ENCODE peak calls at places on chromosome 20, in seven cellular contexts. O is CD4-positive, alpha-beta T cell; C is HFF-Myc; L is B cell; H is WTC11; N is CD8-positive, alpha-beta T cell; Z is left ventricle myocardium inferior. X is an unnamed sample.

GRCh38 chr20:54470697-54471096 is 4.7 kb upstream of the DOK5 start:
- DNase-seq in O (no peak), C (no peak), L (no peak), H (no peak), N (no peak), Z (no peak), X (no peak)

GRCh38 chr20:17808782-17809181 is 109.0 kb downstream of the BANF2 start:
- DNase-seq in O (no peak), C (no peak), L (no peak), H (no peak), N (no peak), Z (no peak), X (no peak)

GRCh38 chr20:3312940-3313656 is 74.1 kb upstream of the SLC4A11 start:
- DNase-seq in O (no peak), C (no peak), L (no peak), H (no peak), N (no peak), Z (no peak), X (no peak)

GRCh38 chr20:13356591-13356990 is 135.5 kb downstream of the ISM1 start:
- DNase-seq in O (no peak), C (no peak), L (no peak), H (no peak), N (no peak), Z (no peak), X (no peak)

GRCh38 chr20:15619341-15619740 is 953.9 kb downstream of the KIF16B start:
- DNase-seq in O (no peak), C (no peak), L (no peak), H (no peak), N (no peak), Z (no peak), X (no peak)

GRCh38 chr20:64083380-64084208 is 604 bp downstream of the LKAAEAR1 start:
- DNase-seq in O (peak), C (no peak), L (peak), H (peak), N (no peak), Z (peak), X (no peak)

GRCh38 chr20:43800186-43800585 is 73.4 kb upstream of the GTSF1L start:
- DNase-seq in O (no peak), C (no peak), L (no peak), H (no peak), N (no peak), Z (no peak), X (no peak)

GRCh38 chr20:49969946-49970345 is 12.8 kb upstream of the SNAI1 start:
- DNase-seq in O (no peak), C (no peak), L (no peak), H (no peak), N (no peak), Z (no peak), X (no peak)

GRCh38 chr20:50379049-50379990 is 130.9 kb upstream of the PTPN1 start:
- DNase-seq in O (no peak), C (peak), L (no peak), H (no peak), N (no peak), Z (peak), X (peak)

GRCh38 chr20:62149532-62150235 is 6.1 kb downstream of the SS18L1 start:
- DNase-seq in O (no peak), C (no peak), L (no peak), H (no peak), N (no peak), Z (no peak), X (no peak)

GRCh38 chr20:9966966-9967365 is 67.8 kb upstream of the ANKEF1 start:
- DNase-seq in O (no peak), C (no peak), L (no peak), H (no peak), N (no peak), Z (no peak), X (no peak)

GRCh38 chr20:10877345-10877744 is 203.5 kb upstream of the JAG1 start:
- DNase-seq in O (no peak), C (peak), L (no peak), H (no peak), N (no peak), Z (peak), X (no peak)

GRCh38 chr20:36091561-36092423 is 62.7 kb upstream of the EPB41L1 start:
- DNase-seq in O (no peak), C (no peak), L (no peak), H (peak), N (no peak), Z (no peak), X (no peak)

GRCh38 chr20:11692567-11692966 is 225.1 kb upstream of the BTBD3 start:
- DNase-seq in O (no peak), C (no peak), L (no peak), H (no peak), N (no peak), Z (no peak), X (no peak)

GRCh38 chr20:41334452-41335421 is 5.9 kb upstream of the LPIN3 start:
- DNase-seq in O (no peak), C (no peak), L (no peak), H (no peak), N (no peak), Z (no peak), X (no peak)

GRCh38 chr20:24778585-24779031 is 170.5 kb upstream of the CST7 start:
- DNase-seq in O (no peak), C (no peak), L (no peak), H (no peak), N (no peak), Z (no peak), X (peak)

GRCh38 chr20:12984069-12984765 is 24.6 kb upstream of the SPTLC3 start:
- DNase-seq in O (no peak), C (no peak), L (no peak), H (no peak), N (no peak), Z (no peak), X (no peak)

GRCh38 chr20:49979030-49979832 is 3.5 kb upstream of the SNAI1 start:
- DNase-seq in O (peak), C (no peak), L (peak), H (peak), N (peak), Z (no peak), X (no peak)

GRCh38 chr20:39800111-39800510 is 838.0 kb downstream of the DHX35 start:
- DNase-seq in O (no peak), C (no peak), L (no peak), H (no peak), N (no peak), Z (no peak), X (no peak)

GRCh38 chr20:60078351-60079250 is 120.4 kb downstream of the CDH26 start:
- DNase-seq in O (no peak), C (no peak), L (no peak), H (no peak), N (no peak), Z (no peak), X (no peak)

GRCh38 chr20:49775229-49775693 is 37.4 kb upstream of the SLC9A8 start:
- DNase-seq in O (no peak), C (peak), L (no peak), H (peak), N (no peak), Z (no peak), X (peak)

GRCh38 chr20:24754691-24755090 is 194.4 kb upstream of the CST7 start:
- DNase-seq in O (no peak), C (no peak), L (no peak), H (no peak), N (no peak), Z (no peak), X (no peak)

GRCh38 chr20:31517373-31517772 is 3.1 kb downstream of the HM13 start:
- DNase-seq in O (no peak), C (peak), L (no peak), H (peak), N (no peak), Z (peak), X (no peak)

GRCh38 chr20:43766395-43766794 is 39.6 kb upstream of the GTSF1L start:
- DNase-seq in O (no peak), C (no peak), L (no peak), H (no peak), N (no peak), Z (peak), X (no peak)

GRCh38 chr20:63955281-63955845 is 853 bp downstream of the UCKL1 start:
- DNase-seq in O (peak), C (no peak), L (peak), H (peak), N (no peak), Z (peak), X (no peak)

GRCh38 chr20:25043499-25044260 is 14.3 kb downstream of the ACSS1 start:
- DNase-seq in O (no peak), C (no peak), L (no peak), H (no peak), N (no peak), Z (no peak), X (peak)

GRCh38 chr20:33859157-33859695 is 48.1 kb downstream of the CHMP4B start:
- DNase-seq in O (peak), C (no peak), L (peak), H (no peak), N (no peak), Z (no peak), X (peak)

GRCh38 chr20:58048096-58048702 is 180.3 kb downstream of the ANKRD60 start:
- DNase-seq in O (no peak), C (peak), L (no peak), H (peak), N (no peak), Z (no peak), X (no peak)

GRCh38 chr20:53736757-53737403 is 143.2 kb upstream of the ZNF217 start:
- DNase-seq in O (no peak), C (no peak), L (peak), H (no peak), N (no peak), Z (no peak), X (no peak)

GRCh38 chr20:24773751-24774201 is 175.3 kb upstream of the CST7 start:
- DNase-seq in O (no peak), C (peak), L (no peak), H (no peak), N (no peak), Z (no peak), X (peak)

GRCh38 chr20:25081065-25081729 is 744 bp downstream of the VSX1 start:
- DNase-seq in O (peak), C (no peak), L (no peak), H (peak), N (no peak), Z (no peak), X (no peak)

GRCh38 chr20:23528867-23529431 is 38.0 kb downstream of the CST8 start:
- DNase-seq in O (no peak), C (no peak), L (no peak), H (no peak), N (no peak), Z (no peak), X (no peak)

GRCh38 chr20:56247954-56248782 is at the start of gene MC3R:
- DNase-seq in O (peak), C (no peak), L (no peak), H (peak), N (no peak), Z (no peak), X (no peak)

GRCh38 chr20:40323411-40323810 is 365.6 kb downstream of the MAFB start:
- DNase-seq in O (no peak), C (no peak), L (no peak), H (no peak), N (no peak), Z (no peak), X (peak)

GRCh38 chr20:12610871-12611270 is 397.9 kb upstream of the SPTLC3 start:
- DNase-seq in O (no peak), C (no peak), L (no peak), H (no peak), N (no peak), Z (no peak), X (no peak)

GRCh38 chr20:46698788-46699187 is 9.5 kb upstream of the TP53RK start:
- DNase-seq in O (no peak), C (no peak), L (no peak), H (no peak), N (no peak), Z (no peak), X (no peak)

GRCh38 chr20:46701057-46701456 is 8.4 kb upstream of the SLC2A10 start:
- DNase-seq in O (no peak), C (no peak), L (no peak), H (no peak), N (no peak), Z (no peak), X (no peak)

GRCh38 chr20:46701556-46701955 is 7.9 kb upstream of the SLC2A10 start:
- DNase-seq in O (no peak), C (no peak), L (no peak), H (no peak), N (no peak), Z (no peak), X (no peak)

GRCh38 chr20:46700481-46700880 is 9.0 kb upstream of the SLC2A10 start:
- DNase-seq in O (no peak), C (no peak), L (no peak), H (no peak), N (no peak), Z (no peak), X (no peak)

DNA sequence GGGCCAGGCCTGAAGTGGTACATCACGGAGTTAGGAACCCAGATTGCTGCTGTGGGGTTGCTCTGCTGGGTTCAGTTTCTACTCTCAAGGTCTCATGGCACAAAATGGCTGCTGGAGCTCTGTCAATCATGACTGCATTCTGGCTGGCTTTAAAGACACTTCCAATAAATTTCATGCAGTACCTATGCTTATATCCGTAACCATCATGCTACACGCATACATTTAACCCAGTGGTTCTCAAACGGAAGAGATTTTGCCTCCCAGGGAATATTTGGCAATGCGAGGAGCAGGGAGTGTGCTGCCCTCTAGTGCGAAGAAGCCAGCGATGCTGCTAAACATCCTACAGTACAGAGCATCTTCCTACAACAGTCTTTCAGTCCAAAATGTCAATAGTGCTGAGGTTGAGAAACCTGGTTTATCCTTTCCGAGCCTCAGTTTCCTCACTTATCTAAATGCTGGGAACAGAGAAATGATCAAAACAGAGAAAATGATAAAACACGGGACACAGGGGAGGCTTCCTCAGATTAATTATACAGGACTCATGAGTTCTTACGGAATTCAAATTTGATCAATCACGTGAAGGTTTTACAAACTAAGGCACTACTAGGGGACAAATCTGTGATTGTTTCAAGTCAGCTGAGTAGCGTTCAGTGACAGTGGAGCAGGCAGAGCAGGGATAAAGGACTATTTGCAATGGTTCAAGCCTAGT is 9.6 kb upstream of the SLC2A10 start:
- DNase-seq in O (no peak), C (no peak), L (no peak), H (peak), N (no peak), Z (no peak), X (no peak)
- TF ChIP-seq CTCF in O (peak), C (peak), L (no peak), H (peak), N (no peak), Z (peak), X (peak)

DNA sequence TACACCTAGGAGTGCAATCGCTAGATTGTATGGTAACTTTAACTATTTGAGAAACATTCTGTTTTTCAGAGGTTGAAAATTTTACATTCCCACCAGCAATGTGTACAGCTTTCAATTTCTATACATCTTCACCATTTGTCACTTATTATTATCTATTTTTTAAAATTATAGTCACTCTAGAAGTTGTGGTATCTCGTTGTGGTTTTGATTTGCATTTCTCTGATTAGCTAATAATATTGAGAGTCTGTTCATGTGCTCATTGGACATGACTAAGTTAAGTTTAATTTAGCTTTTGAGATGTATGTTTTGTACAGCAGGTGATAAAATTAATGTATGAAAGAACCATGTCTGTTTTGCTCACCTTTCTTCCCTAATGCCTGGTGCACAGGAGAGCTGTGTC is 34.8 kb upstream of the PLCB1 start:
- DNase-seq in O (no peak), C (no peak), L (no peak), H (no peak), N (no peak), Z (no peak), X (no peak)
- TF ChIP-seq CTCF in O (no peak), C (no peak), L (no peak), H (no peak), N (no peak), Z (no peak), X (no peak)

GRCh38 chr20:51526105-51526470 is 16.4 kb downstream of the NFATC2 start:
- DNase-seq in O (no peak), C (no peak), L (no peak), H (no peak), N (no peak), Z (no peak), X (no peak)

GRCh38 chr20:51526754-51527153 is 15.8 kb downstream of the NFATC2 start:
- DNase-seq in O (no peak), C (no peak), L (no peak), H (no peak), N (no peak), Z (no peak), X (no peak)

GRCh38 chr20:51529758-51530157 is 12.8 kb downstream of the NFATC2 start:
- DNase-seq in O (peak), C (no peak), L (no peak), H (no peak), N (peak), Z (no peak), X (no peak)

GRCh38 chr20:51529027-51529749 is 13.3 kb downstream of the NFATC2 start:
- DNase-seq in O (no peak), C (no peak), L (no peak), H (no peak), N (no peak), Z (no peak), X (no peak)

GRCh38 chr20:51528263-51529026 is 14.1 kb downstream of the NFATC2 start:
- DNase-seq in O (no peak), C (no peak), L (no peak), H (no peak), N (no peak), Z (no peak), X (no peak)
- TF ChIP-seq CTCF in O (no peak), C (no peak), L (no peak), H (no peak), N (no peak), Z (no peak), X (no peak)

GRCh38 chr20:689947-690346 is 14.3 kb upstream of the SCRT2 start:
- DNase-seq in O (no peak), C (no peak), L (no peak), H (no peak), N (no peak), Z (no peak), X (no peak)

GRCh38 chr20:689348-689747 is 13.7 kb upstream of the SCRT2 start:
- DNase-seq in O (no peak), C (no peak), L (no peak), H (no peak), N (no peak), Z (no peak), X (peak)

GRCh38 chr20:687468-688203 is 12.0 kb upstream of the SCRT2 start:
- DNase-seq in O (no peak), C (no peak), L (no peak), H (no peak), N (no peak), Z (no peak), X (no peak)

GRCh38 chr20:692044-692443 is 16.4 kb upstream of the SCRT2 start:
- DNase-seq in O (no peak), C (no peak), L (no peak), H (no peak), N (no peak), Z (no peak), X (no peak)

GRCh38 chr20:688809-689208 is 13.2 kb upstream of the SCRT2 start:
- DNase-seq in O (no peak), C (no peak), L (no peak), H (peak), N (no peak), Z (no peak), X (peak)
- TF ChIP-seq CTCF in O (no peak), C (no peak), L (no peak), H (no peak), N (no peak), Z (no peak), X (no peak)

GRCh38 chr20:32763202-32763999 is 1.2 kb downstream of the DNMT3B start:
- DNase-seq in O (no peak), C (no peak), L (no peak), H (peak), N (no peak), Z (no peak), X (no peak)
- TF ChIP-seq CTCF in O (no peak), C (no peak), L (no peak), H (no peak), N (no peak), Z (no peak), X (no peak)

DNA sequence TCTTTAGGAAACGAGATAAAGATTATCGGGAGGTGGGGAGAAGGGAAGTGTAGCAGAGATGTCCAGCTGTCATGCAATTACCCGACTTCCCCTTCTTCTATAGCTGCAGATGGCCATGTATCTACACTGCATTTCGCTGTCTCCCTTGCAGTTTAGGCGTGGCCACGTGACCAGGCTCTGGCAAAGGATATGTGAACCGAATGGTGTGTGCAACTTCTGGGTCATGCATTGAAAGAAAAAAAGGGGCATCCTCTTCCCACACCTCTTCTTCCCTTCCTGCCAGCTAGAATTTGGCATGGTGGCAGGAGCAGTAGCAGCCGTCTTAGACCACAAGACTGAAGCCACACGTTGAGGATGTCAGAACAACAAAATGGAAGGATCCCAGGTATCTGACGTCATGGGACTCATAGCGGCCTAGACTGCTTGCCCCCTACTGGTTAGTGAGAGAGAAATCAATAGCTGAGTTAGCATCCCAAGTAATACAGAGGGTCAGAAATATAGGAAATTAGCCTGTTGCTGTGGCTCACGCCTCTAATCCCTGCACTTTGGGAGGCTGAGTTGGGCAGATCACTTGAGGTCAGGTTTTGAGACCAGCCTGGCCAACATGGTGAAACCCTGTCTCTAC is 32.8 kb downstream of the TCF15 start:
- DNase-seq in O (no peak), C (peak), L (no peak), H (no peak), N (no peak), Z (no peak), X (no peak)
- TF ChIP-seq CTCF in O (no peak), C (peak), L (no peak), H (peak), N (no peak), Z (peak), X (no peak)